ENCODE peak calls at places on chromosome 12, in four cellular contexts. S is cardiac muscle cell, R is T1000, Y is C1 segment of cervical spinal cord. N is an unnamed sample.

GRCh38 chr12:132248439-132249157 is 80.8 kb downstream of the GALNT9 start:
- DNase-seq in Y (no peak), S (no peak), R (no peak), N (no peak)

GRCh38 chr12:123141615-123142517 is 9.0 kb downstream of the PITPNM2 start:
- DNase-seq in S (no peak), Y (peak), R (peak), N (no peak)

GRCh38 chr12:62530596-62530995 is 64.0 kb downstream of the MON2 start:
- DNase-seq in Y (no peak), S (no peak), R (no peak), N (no peak)

GRCh38 chr12:122081697-122082221 is 3.2 kb downstream of the MLXIP start:
- DNase-seq in S (no peak), R (no peak), Y (peak), N (peak)

GRCh38 chr12:21337453-21337852 is 2.7 kb upstream of the SLCO1A2 start:
- DNase-seq in Y (no peak), R (no peak), S (no peak), N (no peak)

GRCh38 chr12:42987216-42987631 is 397.7 kb upstream of the PRICKLE1 start:
- DNase-seq in R (no peak), S (no peak), Y (no peak), N (no peak)

GRCh38 chr12:52171950-52172512 is 19.8 kb downstream of the KRT80 start:
- DNase-seq in S (no peak), Y (no peak), R (no peak), N (peak)

GRCh38 chr12:64780531-64781373 is 21.5 kb upstream of the GNS start:
- DNase-seq in Y (no peak), R (no peak), S (peak), N (peak)

GRCh38 chr12:46268617-46269428 is at the start of gene SLC38A1:
- DNase-seq in S (peak), R (peak), Y (peak), N (peak)

GRCh38 chr12:39777465-39777864 is 157.9 kb upstream of the ABCD2 start:
- DNase-seq in Y (no peak), S (no peak), R (no peak), N (no peak)

GRCh38 chr12:128408669-128409068 is 141.7 kb downstream of the TMEM132C start:
- DNase-seq in S (no peak), Y (no peak), R (no peak), N (no peak)

GRCh38 chr12:19561411-19561961 is 122.2 kb downstream of the AEBP2 start:
- DNase-seq in S (no peak), Y (no peak), R (no peak), N (no peak)

GRCh38 chr12:132317233-132317938 is 12.0 kb downstream of the GALNT9 start:
- DNase-seq in Y (no peak), S (no peak), R (no peak), N (no peak)

GRCh38 chr12:118456741-118457140 is 80.4 kb downstream of the SUDS3 start:
- DNase-seq in Y (no peak), S (no peak), R (no peak), N (no peak)

GRCh38 chr12:90245396-90245795 is 536.8 kb upstream of the ATP2B1 start:
- DNase-seq in R (no peak), S (no peak), Y (no peak), N (no peak)

GRCh38 chr12:108616941-108617858 is 16.5 kb downstream of the SELPLG start:
- DNase-seq in Y (peak), S (no peak), R (peak), N (no peak)

GRCh38 chr12:2291182-2291832 is 238.5 kb downstream of the CACNA1C start:
- DNase-seq in S (peak), Y (no peak), R (peak), N (peak)

N was measured in NCI-H526.